ENCODE peak calls at places on chromosomes 3 and 15, in seven cellular contexts. Z, B, E, A, D, T and W are unnamed samples. For H3K4me1, the result is how much of the 10 kb centered on the place peaks cover.

GRCh38 chr15:101625169-101625568 is 27.0 kb downstream of the TM2D3 start:
- DNase-seq in Z (no peak), B (no peak), E (no peak), A (no peak), D (no peak), T (no peak), W (no peak)

GRCh38 chr3:14587733-14588360 is 47.7 kb upstream of the GRIP2 start:
- DNase-seq in Z (no peak), B (no peak), E (no peak), A (no peak), D (no peak), T (no peak), W (no peak)

GRCh38 chr3:14296352-14296751 is 106.1 kb upstream of the SLC6A6 start:
- DNase-seq in Z (no peak), B (no peak), E (no peak), A (no peak), D (no peak), T (no peak), W (no peak)

GRCh38 chr3:140898340-140899180 is 43.1 kb upstream of the SLC25A36 start:
- DNase-seq in Z (no peak), B (peak), E (no peak), A (no peak), D (peak), T (peak), W (no peak)

GRCh38 chr15:42826251-42826890 is 89.4 kb upstream of the CDAN1 start:
- DNase-seq in Z (no peak), B (no peak), E (no peak), A (no peak), D (no peak), T (peak), W (no peak)

GRCh38 chr15:27851811-27852210 is 247.3 kb downstream of the OCA2 start:
- DNase-seq in Z (no peak), B (no peak), E (peak), A (no peak), D (no peak), T (no peak), W (no peak)

GRCh38 chr3:49664300-49664699 is 9.9 kb upstream of the APEH start:
- DNase-seq in Z (no peak), B (no peak), E (no peak), A (no peak), D (no peak), T (no peak), W (no peak)

GRCh38 chr15:39381517-39381916 is 199.4 kb upstream of the THBS1 start:
- DNase-seq in Z (no peak), B (no peak), E (no peak), A (no peak), D (no peak), T (no peak), W (no peak)

GRCh38 chr15:25710184-25710583 is 152.9 kb downstream of the ATP10A start:
- DNase-seq in Z (no peak), B (no peak), E (peak), A (no peak), D (peak), T (no peak), W (peak)

GRCh38 chr3:133892546-133893231 is 3.0 kb downstream of the RAB6B start:
- DNase-seq in Z (no peak), B (no peak), E (no peak), A (peak), D (no peak), T (peak), W (peak)

GRCh38 chr3:51539291-51539891 is 872 bp downstream of the RAD54L2 start:
- DNase-seq in Z (no peak), B (peak), E (no peak), A (no peak), D (peak), T (peak), W (no peak)

GRCh38 chr3:32326791-32327190 is 64.9 kb upstream of the CMTM7 start:
- DNase-seq in Z (no peak), B (no peak), E (no peak), A (no peak), D (no peak), T (no peak), W (no peak)

GRCh38 chr15:62904511-62904910 is 138.0 kb upstream of the TPM1 start:
- DNase-seq in Z (no peak), B (no peak), E (no peak), A (no peak), D (no peak), T (no peak), W (no peak)

GRCh38 chr15:75809986-75810750 is 33.1 kb upstream of the UBE2Q2 start:
- DNase-seq in Z (no peak), B (peak), E (peak), A (no peak), D (peak), T (peak), W (no peak)

GRCh38 chr15:74037171-74038117 is 42.9 kb downstream of the PML start:
- DNase-seq in Z (no peak), B (no peak), E (no peak), A (no peak), D (no peak), T (no peak), W (no peak)

GRCh38 chr3:127407026-127407939 is 119.4 kb upstream of the PRR20G start:
- DNase-seq in Z (no peak), B (no peak), E (peak), A (peak), D (no peak), T (peak), W (no peak)

GRCh38 chr3:142418926-142419592 is 28.8 kb downstream of the XRN1 start:
- DNase-seq in Z (no peak), B (no peak), E (no peak), A (no peak), D (no peak), T (no peak), W (no peak)

GRCh38 chr3:150412599-150413069 is 4.5 kb downstream of the TSC22D2 start:
- DNase-seq in Z (no peak), B (peak), E (no peak), A (no peak), D (no peak), T (no peak), W (no peak)

GRCh38 chr15:24752354-24752753 is 76.8 kb downstream of the NPAP1 start:
- DNase-seq in Z (no peak), B (no peak), E (no peak), A (no peak), D (no peak), T (no peak), W (no peak)

GRCh38 chr15:49847937-49848823 is 227.3 kb downstream of the DTWD1 start:
- DNase-seq in Z (no peak), B (no peak), E (no peak), A (no peak), D (no peak), T (no peak), W (no peak)

GRCh38 chr3:31288641-31289100 is 244.1 kb upstream of the STT3B start:
- DNase-seq in Z (no peak), B (peak), E (peak), A (peak), D (peak), T (peak), W (no peak)

GRCh38 chr3:13077431-13078157 is 4.4 kb upstream of the IQSEC1 start:
- DNase-seq in Z (peak), B (no peak), E (peak), A (no peak), D (no peak), T (no peak), W (no peak)

GRCh38 chr3:106758459-106758858 is 618.8 kb upstream of the CCDC54 start:
- DNase-seq in Z (no peak), B (no peak), E (no peak), A (no peak), D (no peak), T (no peak), W (no peak)

GRCh38 chr3:143971367-143972154 is at the start of gene DIPK2A:
- DNase-seq in Z (peak), B (peak), E (peak), A (peak), D (peak), T (peak), W (peak)

GRCh38 chr3:143974181-143974876 is 2.7 kb downstream of the DIPK2A start:
- DNase-seq in Z (no peak), B (no peak), E (no peak), A (no peak), D (no peak), T (no peak), W (no peak)

GRCh38 chr3:143973352-143974021 is 1.9 kb downstream of the DIPK2A start:
- DNase-seq in Z (no peak), B (no peak), E (no peak), A (peak), D (no peak), T (peak), W (no peak)

GRCh38 chr3:143972155-143972494 is 502 bp downstream of the DIPK2A start:
- DNase-seq in Z (no peak), B (no peak), E (no peak), A (no peak), D (no peak), T (no peak), W (no peak)

GRCh38 chr3:143972495-143973351 is 1.1 kb downstream of the DIPK2A start:
- DNase-seq in Z (peak), B (peak), E (peak), A (peak), D (peak), T (peak), W (peak)
- TF ChIP-seq CTCF in Z (peak), B (peak), E (peak), A (peak), D (peak), T (peak), W (peak)

GRCh38 chr3:167874667-167875372 is 139.3 kb downstream of the SERPINI1 start:
- DNase-seq in Z (peak), B (no peak), E (no peak), A (no peak), D (no peak), T (no peak), W (no peak)
- H3K4me1 ChIP-seq in Z (under half), B (under half), E (under half), A (under half), D (under half), T (under half), W (under half)

GRCh38 chr3:108322352-108322751 is 26.0 kb downstream of the HHLA2 start:
- DNase-seq in Z (no peak), B (no peak), E (no peak), A (no peak), D (no peak), T (no peak), W (no peak)
- TF ChIP-seq CTCF in Z (no peak), B (no peak), E (no peak), A (no peak), D (no peak), T (no peak), W (no peak)

GRCh38 chr3:73623996-73624362 is 762 bp downstream of the PDZRN3 start:
- DNase-seq in Z (peak), B (no peak), E (peak), A (peak), D (no peak), T (peak), W (no peak)
- H3K4me1 ChIP-seq in Z (half or more), B (under half), E (half or more), A (under half), D (under half), T (under half), W (under half)